ENCODE peak calls at places on chromosomes 3 and 15, in four cellular contexts. E is GM12878; Z is ELR; A is stimulated activated CD4-positive, alpha-beta T cell treated with anti-CD3 and anti-CD28 coated beads, Interleukin-15, amount 100 ng/mL, for 24 hours. G is an unnamed sample.

GRCh38 chr3:42970976-42971772 is 7.9 kb upstream of the GASK1A start:
- DNase-seq in E (no peak), Z (no peak), A (no peak), G (no peak)

GRCh38 chr15:42385206-42385979 is 26.1 kb downstream of the CAPN3 start:
- DNase-seq in E (no peak), Z (peak), A (peak), G (no peak)

GRCh38 chr15:56760186-56760585 is 26.9 kb upstream of the ZNF280D start:
- DNase-seq in E (no peak), Z (peak), A (no peak), G (no peak)

GRCh38 chr3:183766745-183767606 is 58.4 kb downstream of the MAP6D1 start:
- DNase-seq in E (no peak), Z (peak), A (peak), G (peak)

GRCh38 chr3:30904986-30905385 is 10.5 kb upstream of the GADL1 start:
- DNase-seq in E (no peak), Z (no peak), A (no peak), G (no peak)

GRCh38 chr15:43465105-43465504 is 27.9 kb downstream of the TP53BP1 start:
- DNase-seq in E (no peak), Z (peak), A (no peak), G (no peak)

GRCh38 chr3:38598791-38599190 is 50.7 kb downstream of the SCN5A start:
- DNase-seq in E (no peak), Z (no peak), A (no peak), G (no peak)

GRCh38 chr15:47987908-47988532 is 132.8 kb upstream of the SLC24A5 start:
- DNase-seq in E (peak), Z (peak), A (peak), G (peak)

GRCh38 chr3:186152889-186153292 is 44.0 kb upstream of the ETV5 start:
- DNase-seq in E (peak), Z (no peak), A (no peak), G (peak)

GRCh38 chr15:50426428-50426827 is 2.2 kb downstream of the USP8 start:
- DNase-seq in E (no peak), Z (no peak), A (no peak), G (no peak)

GRCh38 chr3:79018671-79019136 is 749.1 kb downstream of the ROBO1 start:
- DNase-seq in E (no peak), Z (peak), A (peak), G (no peak)

GRCh38 chr15:77160562-77161481 is 89.9 kb upstream of the TSPAN3 start:
- DNase-seq in E (no peak), Z (no peak), A (no peak), G (no peak)

GRCh38 chr3:154765241-154765640 is 314.9 kb upstream of the MME start:
- DNase-seq in E (no peak), Z (no peak), A (no peak), G (no peak)

GRCh38 chr3:188518835-188519452 is 365.0 kb downstream of the LPP start:
- DNase-seq in E (no peak), Z (no peak), A (no peak), G (no peak)

GRCh38 chr15:66682865-66683264 is 19.2 kb upstream of the SMAD6 start:
- DNase-seq in E (no peak), Z (peak), A (no peak), G (no peak)

GRCh38 chr3:186241910-186242821 is 119.9 kb downstream of the DGKG start:
- DNase-seq in E (no peak), Z (peak), A (peak), G (peak)

GRCh38 chr3:67863869-67864268 is 209.5 kb upstream of the SUCLG2 start:
- DNase-seq in E (no peak), Z (peak), A (no peak), G (no peak)

GRCh38 chr3:33277193-33277882 is at the start of gene FBXL2:
- DNase-seq in E (no peak), Z (peak), A (peak), G (no peak)

GRCh38 chr3:12178091-12178820 is 19.5 kb upstream of the TIMP4 start:
- DNase-seq in E (no peak), Z (peak), A (no peak), G (no peak)

GRCh38 chr3:39783730-39784129 is 25.7 kb upstream of the MYRIP start:
- DNase-seq in E (no peak), Z (no peak), A (no peak), G (no peak)

GRCh38 chr15:88899251-88899650 is 3.9 kb upstream of the HAPLN3 start:
- DNase-seq in E (no peak), Z (no peak), A (no peak), G (no peak)

GRCh38 chr15:69316281-69316680 is 17.6 kb downstream of the PAQR5 start:
- DNase-seq in E (no peak), Z (no peak), A (no peak), G (no peak)

GRCh38 chr3:62436785-62437184 is 63.4 kb upstream of the FEZF2 start:
- DNase-seq in E (no peak), Z (no peak), A (no peak), G (no peak)